ENCODE peak calls at places on chromosome 16, in eight cellular contexts. O, C, U, J, V, Q, L and F are unnamed samples.

GRCh38 chr16:4176794-4177438 is 60.7 kb upstream of the ADCY9 start:
- DNase-seq in V (no peak), C (peak), O (no peak), J (no peak), L (peak), U (no peak), Q (no peak), F (no peak)

GRCh38 chr16:13333336-13333735 is 431.9 kb downstream of the SHISA9 start:
- DNase-seq in O (no peak), C (no peak), V (no peak), L (no peak), U (no peak), J (no peak), Q (no peak), F (no peak)

GRCh38 chr16:70703835-70704381 is 18.1 kb upstream of the MTSS2 start:
- DNase-seq in U (no peak), L (no peak), C (no peak), O (no peak), V (peak), Q (no peak), J (no peak), F (no peak)

GRCh38 chr16:12535535-12536411 is 267.9 kb downstream of the CPPED1 start:
- DNase-seq in Q (no peak), U (no peak), C (no peak), L (no peak), V (no peak), J (no peak), O (no peak), F (no peak)

GRCh38 chr16:71645450-71645849 is 19.5 kb downstream of the MARVELD3 start:
- DNase-seq in C (no peak), Q (peak), O (no peak), J (no peak), L (peak), U (no peak), V (no peak), F (no peak)

GRCh38 chr16:86568677-86569623 is 2.3 kb downstream of the FOXC2 start:
- DNase-seq in C (no peak), U (no peak), L (no peak), V (no peak), Q (no peak), J (no peak), O (no peak), F (no peak)

GRCh38 chr16:80369138-80369537 is 171.7 kb upstream of the DYNLRB2 start:
- DNase-seq in Q (no peak), J (no peak), L (no peak), C (no peak), O (no peak), V (no peak), U (no peak), F (no peak)

GRCh38 chr16:88356124-88356726 is 26.5 kb upstream of the ZNF469 start:
- DNase-seq in U (peak), V (no peak), J (no peak), L (no peak), C (no peak), Q (no peak), O (no peak), F (no peak)

GRCh38 chr16:28491080-28491969 is 549 bp downstream of the CLN3 start:
- DNase-seq in U (peak), J (no peak), Q (peak), C (peak), L (peak), O (no peak), V (peak), F (peak)